ENCODE peak calls at places on chromosome 9, in four cellular contexts. I is psoas muscle, G is heart right ventricle, X is right lobe of liver. A is an unnamed sample. For H3K4me1, the result is how much of the 10 kb centered on the place peaks cover.

GRCh38 chr9:129810788-129811187 is 7.8 kb downstream of the TOR1B start:
- DNase-seq in G (no peak), I (no peak), X (no peak), A (no peak)

GRCh38 chr9:77132991-77133390 is 44.3 kb upstream of the VPS13A start:
- DNase-seq in G (no peak), I (no peak), X (no peak), A (no peak)

GRCh38 chr9:107635137-107635802 is 145.7 kb upstream of the KLF4 start:
- DNase-seq in G (no peak), I (no peak), X (no peak), A (no peak)

GRCh38 chr9:107465467-107466451 is 23.8 kb downstream of the KLF4 start:
- DNase-seq in X (peak), G (peak), I (peak), A (no peak)

GRCh38 chr9:12659220-12659619 is 34.0 kb upstream of the TYRP1 start:
- DNase-seq in X (no peak), I (no peak), G (no peak), A (no peak)

GRCh38 chr9:73871636-73872035 is 625.5 kb upstream of the RORB start:
- DNase-seq in G (no peak), I (no peak), X (no peak), A (no peak)

GRCh38 chr9:82584349-82584846 is 478.5 kb downstream of the RASEF start:
- DNase-seq in I (no peak), X (no peak), G (no peak), A (no peak)

GRCh38 chr9:34989946-34990635 is 546 bp downstream of the DNAJB5 start:
- DNase-seq in X (peak), G (peak), I (peak), A (peak)

GRCh38 chr9:35774907-35775635 is 16.3 kb upstream of the NPR2 start:
- DNase-seq in X (no peak), G (no peak), I (peak), A (no peak)

GRCh38 chr9:135864447-135865049 is 42.8 kb downstream of the CAMSAP1 start:
- DNase-seq in G (peak), X (peak), I (peak), A (peak)

GRCh38 chr9:136110082-136111061 is 8.3 kb downstream of the TMEM250 start:
- DNase-seq in I (no peak), X (no peak), G (peak), A (no peak)

DNA sequence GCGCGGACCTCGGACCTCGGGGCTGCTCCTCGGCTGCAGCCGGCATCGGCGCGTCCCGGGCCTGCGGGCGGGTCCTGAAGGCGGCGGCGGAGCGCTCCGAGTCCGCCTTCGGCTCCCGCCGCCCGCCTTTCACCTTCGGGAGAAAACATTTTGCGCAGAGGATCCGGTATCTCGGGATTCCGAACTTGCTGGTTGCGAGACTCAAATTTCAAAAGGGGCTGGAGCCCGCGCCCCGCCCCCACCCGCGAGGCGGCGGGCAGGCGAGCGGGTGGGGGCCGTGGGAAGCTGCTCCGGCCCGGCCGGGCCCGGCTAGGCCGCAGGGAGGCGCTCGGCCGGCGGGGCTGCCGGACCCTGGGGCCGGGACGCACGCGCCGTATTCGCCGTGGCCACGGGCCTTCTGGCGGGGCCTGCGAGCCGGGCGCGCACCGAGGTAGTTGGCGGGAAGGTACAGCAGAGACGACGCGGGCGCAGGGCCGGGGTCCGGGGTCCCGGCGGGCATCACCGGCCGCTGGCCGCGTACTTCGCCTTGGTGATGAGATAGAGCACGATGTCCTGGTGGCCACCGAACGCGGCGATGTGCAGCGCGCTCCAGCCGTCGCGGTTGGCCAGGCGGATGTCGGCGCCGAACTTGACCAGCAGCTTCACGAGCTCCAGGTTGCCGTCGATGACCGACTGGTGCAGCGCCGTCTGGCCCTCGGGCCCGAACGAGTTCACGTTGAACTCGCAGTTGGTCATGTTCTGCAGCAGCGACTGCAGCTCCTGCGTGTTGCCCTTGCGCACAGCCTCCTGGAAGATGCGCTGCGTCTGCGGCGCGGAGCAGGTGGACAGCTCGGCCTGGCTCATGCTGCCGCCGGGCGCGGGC is 754 bp downstream of the NRARP start:
- DNase-seq in I (peak), X (peak), G (peak), A (no peak)
- H3K4me1 ChIP-seq in I (under half), X (under half), G (half or more), A (under half)

DNA sequence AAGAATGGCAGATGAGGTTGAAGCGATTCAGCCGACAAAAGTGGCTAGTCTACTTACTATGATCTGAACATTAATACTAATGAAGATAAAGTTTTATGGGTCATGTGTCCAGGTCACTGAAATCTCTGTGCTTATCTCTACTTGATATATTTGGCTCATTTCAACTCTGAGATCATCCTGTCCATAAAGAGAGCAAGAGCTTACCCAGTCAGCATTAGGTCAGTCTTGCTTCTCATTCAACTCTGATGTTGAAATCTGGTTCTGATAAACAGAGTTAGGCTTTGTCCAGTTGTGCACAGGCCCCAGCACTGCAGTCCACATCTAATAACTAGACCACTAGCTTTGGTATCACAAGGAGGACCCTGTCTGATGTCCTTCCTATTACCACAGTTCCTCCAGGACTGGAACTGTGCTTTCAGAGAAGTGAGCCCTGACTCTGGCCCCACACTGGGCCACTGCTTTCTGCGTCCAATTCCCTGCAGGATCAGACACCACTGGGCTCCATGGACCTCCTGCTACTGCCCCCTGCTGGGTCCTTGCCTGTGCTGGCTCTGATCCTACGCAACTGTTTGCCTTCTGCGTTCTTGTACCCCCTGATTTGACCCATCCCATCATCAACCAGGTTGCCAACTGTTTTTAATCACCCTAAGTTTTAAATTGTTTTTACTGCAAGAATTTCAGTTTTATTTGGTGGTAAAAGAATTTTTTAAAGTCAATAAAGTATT is 23.7 kb upstream of the FAM120A start:
- DNase-seq in I (no peak), G (no peak), X (no peak), A (no peak)
- TF ChIP-seq CTCF in I (no peak), G (no peak), X (peak), A (peak)

DNA sequence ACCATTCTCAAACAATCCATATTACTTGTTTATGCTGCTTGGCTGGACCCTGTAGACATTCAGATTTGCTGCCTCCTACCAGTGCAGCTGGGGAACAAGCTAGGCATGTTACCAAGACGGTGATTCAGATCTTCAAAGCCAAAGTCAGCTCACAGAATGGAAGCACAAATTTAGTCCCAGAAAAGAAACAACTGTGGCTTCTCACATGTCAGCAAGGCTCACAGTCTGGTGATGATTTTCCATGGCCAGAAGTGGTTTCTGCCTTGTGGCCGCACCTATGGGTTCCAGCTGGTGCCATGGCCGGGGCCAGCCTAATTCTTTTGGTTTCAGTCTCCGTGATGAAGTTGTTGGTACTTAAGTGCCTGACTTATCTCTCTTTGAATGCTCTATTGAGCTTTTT is 182.2 kb downstream of the TMC1 start:
- DNase-seq in I (no peak), G (no peak), X (no peak), A (no peak)
- H3K4me3 ChIP-seq in I (no peak), G (no peak), X (no peak), A (no peak)

DNA sequence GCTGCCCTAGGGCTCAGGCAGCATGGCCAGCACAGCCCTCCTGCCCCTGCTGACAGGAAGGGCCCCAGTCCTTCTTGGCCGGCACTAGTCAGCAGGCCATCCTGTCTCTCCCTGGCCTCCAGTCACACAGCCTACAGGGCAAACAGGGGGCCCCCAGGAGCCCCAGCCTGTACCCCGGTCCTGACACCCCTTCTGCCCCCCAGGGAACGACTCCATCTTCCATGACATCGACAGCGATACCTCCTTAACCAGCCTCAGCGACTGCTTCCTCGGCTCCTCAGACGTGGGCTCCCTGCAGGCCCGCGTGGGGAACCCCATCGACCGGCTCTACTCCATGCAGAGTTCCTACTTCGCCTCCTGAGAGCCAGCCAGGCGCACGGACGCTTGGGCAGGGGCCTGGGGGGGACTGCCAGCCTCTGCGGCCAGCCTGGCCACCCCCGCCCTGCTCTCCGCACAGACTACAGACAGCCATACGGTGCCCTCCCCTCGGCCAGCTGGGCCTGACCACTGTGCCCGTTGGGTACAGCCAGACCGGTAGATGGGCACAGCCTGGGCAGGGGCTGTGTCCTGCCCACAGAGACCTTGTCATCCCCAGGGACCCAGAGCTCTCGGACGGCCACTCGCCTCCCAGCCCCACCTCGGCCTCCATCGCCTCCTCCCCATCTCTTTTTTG is 82.5 kb downstream of the LMX1B start:
- DNase-seq in I (no peak), G (no peak), X (no peak), A (no peak)
- H3K4me1 ChIP-seq in I (under half), G (under half), X (under half), A (under half)

DNA sequence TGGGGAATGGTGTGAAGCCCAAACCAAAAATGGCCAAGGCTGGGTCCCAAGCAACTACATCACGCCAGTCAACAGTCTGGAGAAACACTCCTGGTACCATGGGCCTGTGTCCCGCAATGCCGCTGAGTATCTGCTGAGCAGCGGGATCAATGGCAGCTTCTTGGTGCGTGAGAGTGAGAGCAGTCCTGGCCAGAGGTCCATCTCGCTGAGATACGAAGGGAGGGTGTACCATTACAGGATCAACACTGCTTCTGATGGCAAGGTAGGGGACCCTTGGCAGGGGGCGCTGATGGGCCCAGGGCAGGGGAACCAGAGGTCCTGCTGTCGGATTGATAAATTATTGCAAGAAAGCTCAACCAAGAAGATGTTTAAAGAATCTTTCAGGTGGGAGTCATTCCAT is 19.8 kb downstream of the ABL1 start:
- DNase-seq in X (no peak), I (no peak), G (no peak), A (no peak)
- TF ChIP-seq CTCF in X (no peak), I (no peak), G (no peak), A (no peak)

GRCh38 chr9:128025756-128026155 is 41.4 kb downstream of the NAIF1 start:
- DNase-seq in I (no peak), X (no peak), G (no peak), A (no peak)
- H3K4me3 ChIP-seq in I (no peak), X (no peak), G (no peak), A (no peak)

GRCh38 chr9:134396258-134396742 is 70.0 kb downstream of the RXRA start:
- DNase-seq in G (no peak), X (peak), I (no peak), A (peak)

GRCh38 chr9:134395002-134395517 is 68.8 kb downstream of the RXRA start:
- DNase-seq in I (no peak), G (no peak), X (no peak), A (no peak)

GRCh38 chr9:134396825-134397224 is 70.6 kb downstream of the RXRA start:
- DNase-seq in G (no peak), X (no peak), I (no peak), A (peak)

GRCh38 chr9:134393582-134394280 is 67.5 kb downstream of the RXRA start:
- DNase-seq in I (no peak), G (no peak), X (no peak), A (no peak)

DNA sequence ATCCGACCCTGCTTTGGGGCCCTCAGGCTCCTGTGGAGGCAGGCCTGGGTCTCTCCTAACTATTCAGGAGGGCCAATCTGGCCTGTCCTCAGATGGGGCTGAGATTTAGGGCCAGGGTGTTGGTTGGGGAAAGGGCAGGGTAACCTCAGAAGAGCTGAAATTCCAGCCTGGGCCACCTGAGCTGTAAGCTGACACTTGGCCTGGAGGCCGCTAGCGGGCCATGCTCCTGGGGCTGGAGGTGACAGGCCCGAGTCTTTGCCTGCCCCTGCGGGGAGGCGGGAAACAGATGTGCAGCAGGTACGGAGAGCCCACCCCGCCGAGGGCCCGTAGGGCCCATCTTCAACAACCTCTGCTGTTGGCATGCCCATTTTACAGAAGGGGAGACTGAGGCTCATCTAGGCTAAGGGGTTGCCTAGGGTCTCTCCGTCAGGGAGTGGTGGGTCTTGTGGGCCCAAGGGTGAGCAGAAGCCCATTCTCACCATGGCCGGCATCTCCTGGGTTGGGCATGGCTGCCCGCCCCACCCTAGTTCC is 69.5 kb downstream of the RXRA start:
- DNase-seq in G (no peak), I (no peak), X (no peak), A (no peak)
- H3K4me1 ChIP-seq in G (half or more), I (half or more), X (half or more), A (under half)

GRCh38 chr9:14437336-14438231 is 123.6 kb upstream of the NFIB start:
- DNase-seq in G (peak), X (peak), I (no peak), A (no peak)

GRCh38 chr9:14434971-14435718 is 121.2 kb upstream of the NFIB start:
- DNase-seq in I (no peak), X (no peak), G (no peak), A (no peak)

GRCh38 chr9:14433841-14434511 is 120.0 kb upstream of the NFIB start:
- DNase-seq in I (no peak), X (no peak), G (peak), A (no peak)

GRCh38 chr9:14433293-14433818 is 119.4 kb upstream of the NFIB start:
- DNase-seq in X (no peak), G (no peak), I (no peak), A (no peak)

DNA sequence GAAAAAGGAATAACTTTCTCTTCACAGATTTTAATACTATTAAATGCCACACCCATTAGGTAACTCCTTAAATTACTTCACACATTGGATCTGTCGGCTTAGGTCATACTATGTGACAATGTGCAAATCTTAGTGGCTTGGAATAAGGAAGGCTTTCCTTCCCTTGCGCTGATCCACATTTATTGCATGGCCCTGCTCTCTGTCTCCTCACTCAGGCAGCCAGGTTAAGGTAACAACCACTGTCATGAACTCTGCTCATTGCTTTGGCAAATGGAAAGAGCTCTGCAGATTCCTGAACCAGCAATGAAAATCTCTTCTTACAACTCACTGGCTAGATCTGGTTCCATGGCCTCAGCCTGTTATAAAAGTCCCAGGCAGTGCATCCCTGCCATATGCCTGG is 121.9 kb upstream of the NFIB start:
- DNase-seq in X (no peak), G (no peak), I (no peak), A (no peak)
- TF ChIP-seq CTCF in X (no peak), G (no peak), I (no peak), A (no peak)

GRCh38 chr9:132160802-132161742 is 786 bp upstream of the NTNG2 start:
- DNase-seq in G (no peak), X (no peak), I (peak), A (peak)
- H3K4me3 ChIP-seq in G (peak), X (peak), I (peak), A (peak)